ENCODE peak calls at places on chromosome 19, in ten cellular contexts. I is H9; K is stimulated activated naive CD8-positive, alpha-beta T cell treated with anti-CD3 and anti-CD28 coated beads, Interleukin-15, Interleukin-2, amounts not matched to agents 100 U/mL and 50 U/mL, for 24 hours; H is cardiac muscle cell; O is substantia nigra; U is Right ventricle myocardium superior; M is cardiac septum; D is AG08395; S is mucosa of descending colon; T is COR-L47. C is an unnamed sample.

GRCh38 chr19:2557093-2557440 is 81.1 kb downstream of the GADD45B start:
- DNase-seq in H (no peak), T (no peak), S (peak; percentile 14), K (no peak), M (no peak), D (no peak), I (no peak), O (no peak), U (no peak), C (peak; percentile 62)

GRCh38 chr19:48830965-48831364 is 5.3 kb downstream of the HSD17B14 start:
- DNase-seq in M (no peak), S (no peak), O (no peak), H (no peak), D (no peak), I (no peak), T (no peak), K (no peak), U (no peak), C (no peak)

GRCh38 chr19:1248454-1249297 is at the start of gene MIDN:
- DNase-seq in I (peak; percentile 86), U (peak; percentile 91), K (peak; percentile 88), T (peak; percentile 80), M (peak; percentile 93), O (peak; percentile 73), D (peak; percentile 81), H (peak; percentile 93), S (peak; percentile 91), C (peak; percentile 96)

GRCh38 chr19:45492627-45493470 is 4.0 kb downstream of the RTN2 start:
- DNase-seq in M (no peak), I (peak; percentile 94), D (peak; percentile 61), O (no peak), U (peak; percentile 73), S (peak; percentile 56), T (no peak), H (peak; percentile 89), K (peak; percentile 34), C (no peak)

GRCh38 chr19:41431426-41432386 is 4.5 kb upstream of the B3GNT8 start:
- DNase-seq in I (no peak), T (no peak), D (peak; percentile 34), U (peak; percentile 85), H (peak; percentile 46), O (no peak), K (no peak), S (peak; percentile 21), M (peak; percentile 91), C (peak; percentile 66)

GRCh38 chr19:41958367-41959055 is 610 bp downstream of the RABAC1 start:
- DNase-seq in S (peak; percentile 95), O (no peak), D (peak; percentile 90), K (peak; percentile 91), U (peak; percentile 93), I (peak; percentile 93), T (peak; percentile 65), H (peak; percentile 74), M (peak; percentile 94), C (peak; percentile 94)

GRCh38 chr19:16330368-16330801 is 5.8 kb downstream of the KLF2 start:
- DNase-seq in K (peak; percentile 92), M (peak; percentile 93), T (no peak), D (peak; percentile 70), O (no peak), H (peak; percentile 69), I (no peak), S (peak; percentile 72), U (peak; percentile 79), C (peak; percentile 94)

GRCh38 chr19:16293133-16294085 is 31.2 kb upstream of the KLF2 start:
- DNase-seq in K (no peak), U (peak; percentile 77), I (no peak), M (peak; percentile 77), S (peak; percentile 41), D (peak; percentile 93), O (no peak), T (no peak), H (peak; percentile 100), C (peak; percentile 91)

GRCh38 chr19:41219924-41220567 is 1.0 kb downstream of the AXL start:
- DNase-seq in S (no peak), H (peak; percentile 50), O (no peak), K (no peak), T (no peak), M (no peak), U (peak; percentile 72), I (no peak), D (peak; percentile 72), C (peak; percentile 87)

GRCh38 chr19:32453736-32454135 is 48.2 kb downstream of the DPY19L3 start:
- DNase-seq in M (no peak), K (no peak), I (no peak), U (no peak), H (peak; percentile 8), D (no peak), O (no peak), T (no peak), S (no peak), C (no peak)

GRCh38 chr19:10389863-10390262 is 9.5 kb upstream of the TYK2 start:
- DNase-seq in O (no peak), S (no peak), K (peak; percentile 44), D (no peak), T (no peak), H (no peak), M (no peak), U (no peak), I (peak; percentile 68), C (no peak)

GRCh38 chr19:47507031-47507430 is 7.8 kb downstream of the NAPA start:
- DNase-seq in H (no peak), M (peak; percentile 83), D (no peak), O (no peak), U (no peak), K (no peak), S (no peak), I (no peak), T (no peak), C (no peak)

GRCh38 chr19:45420871-45421270 is 2.8 kb downstream of the ERCC1 start:
- DNase-seq in D (no peak), K (no peak), O (no peak), I (no peak), H (no peak), S (no peak), U (no peak), T (no peak), M (no peak), C (no peak)

GRCh38 chr19:6997679-6998445 is 23.4 kb downstream of the MBD3L2B start:
- DNase-seq in T (no peak), U (no peak), M (no peak), I (no peak), H (peak; percentile 57), K (no peak), S (no peak), D (no peak), O (no peak), C (no peak)

GRCh38 chr19:6062961-6063575 is 47.2 kb downstream of the RFX2 start:
- DNase-seq in I (no peak), M (no peak), H (no peak), O (no peak), T (no peak), U (no peak), K (no peak), S (no peak), D (no peak), C (peak; percentile 79)

GRCh38 chr19:45901912-45902650 is at the start of gene MYPOP:
- DNase-seq in O (no peak), U (no peak), T (no peak), D (no peak), I (peak; percentile 33), M (no peak), K (peak; percentile 27), S (peak; percentile 40), H (no peak), C (no peak)

GRCh38 chr19:49194408-49194807 is 36.8 kb downstream of the TRPM4 start:
- DNase-seq in D (no peak), U (no peak), S (no peak), I (no peak), T (no peak), M (no peak), O (no peak), H (no peak), K (no peak), C (no peak)

GRCh38 chr19:11446652-11447301 is 11.3 kb downstream of the PRKCSH start:
- DNase-seq in I (peak; percentile 68), O (peak; percentile 74), U (peak; percentile 67), D (peak; percentile 81), K (peak; percentile 66), T (peak; percentile 22), H (peak; percentile 46), M (no peak), S (peak; percentile 70), C (peak; percentile 85)

GRCh38 chr19:40398417-40399056 is 8.6 kb upstream of the HIPK4 start:
- DNase-seq in U (peak; percentile 56), I (peak; percentile 96), S (peak; percentile 65), T (no peak), M (no peak), H (no peak), O (no peak), D (no peak), K (peak; percentile 67), C (no peak)

GRCh38 chr19:48513289-48514122 is 1.9 kb upstream of the LMTK3 start:
- DNase-seq in D (peak; percentile 75), M (no peak), I (peak; percentile 94), S (peak; percentile 67), T (peak; percentile 70), U (peak; percentile 68), K (peak; percentile 73), O (peak; percentile 29), H (peak; percentile 74), C (no peak)

GRCh38 chr19:1249298-1249989 is 1.1 kb downstream of the MIDN start:
- DNase-seq in H (peak; percentile 98), T (peak; percentile 94), K (peak; percentile 96), S (peak; percentile 96), I (peak; percentile 95), D (peak; percentile 90), U (peak; percentile 97), O (peak; percentile 82), M (peak; percentile 96), C (peak; percentile 98)

GRCh38 chr19:15161028-15161984 is 39.5 kb downstream of the NOTCH3 start:
- DNase-seq in O (no peak), I (no peak), H (no peak), U (no peak), M (no peak), D (peak; percentile 31), S (no peak), K (no peak), T (peak; percentile 39), C (no peak)

GRCh38 chr19:4268816-4269430 is 10.1 kb upstream of the SHD start:
- DNase-seq in I (no peak), D (peak; percentile 1), U (no peak), K (no peak), T (no peak), M (no peak), S (no peak), H (no peak), O (no peak), C (no peak)

C was measured in posterior vena cava.